ENCODE peak calls at places on chromosomes 1 and 21, in seven cellular contexts. J is central memory CD8-positive, alpha-beta T cell; I is T-helper 9 cell; H is cardiac muscle cell; Y is non-pigmented ciliary epithelial cell; G is RPMI8226; X is H9. S is an unnamed sample.

GRCh38 chr1:1264868-1265272 is 8.8 kb downstream of the UBE2J2 start:
- DNase-seq in X (peak; percentile 70), I (no peak), J (no peak), H (no peak), Y (peak; percentile 95), G (no peak), S (no peak)

GRCh38 chr1:201219481-201220387 is 29.1 kb downstream of the IGFN1 start:
- DNase-seq in I (no peak), G (peak; percentile 50), X (no peak), J (no peak), H (no peak), Y (no peak), S (no peak)

GRCh38 chr1:242002528-242002927 is 3.6 kb upstream of the MAP1LC3C start:
- DNase-seq in G (no peak), H (no peak), J (no peak), X (no peak), I (no peak), Y (no peak), S (no peak)

GRCh38 chr1:226945106-226945857 is 5.2 kb downstream of the COQ8A start:
- DNase-seq in J (no peak), I (no peak), X (peak; percentile 53), H (no peak), Y (no peak), G (no peak), S (no peak)

GRCh38 chr1:199742547-199742946 is 285.0 kb upstream of the NR5A2 start:
- DNase-seq in Y (peak; percentile 89), J (no peak), I (no peak), X (no peak), H (no peak), G (no peak), S (no peak)

GRCh38 chr1:160907976-160908375 is 23.0 kb upstream of the ITLN1 start:
- DNase-seq in X (no peak), I (no peak), Y (no peak), H (no peak), J (no peak), G (no peak), S (no peak)

GRCh38 chr1:73491641-73492040 is 706.3 kb downstream of the LRRIQ3 start:
- DNase-seq in H (no peak), G (no peak), Y (no peak), J (no peak), X (no peak), I (no peak), S (no peak)

GRCh38 chr1:201708085-201708512 is 120.9 kb upstream of the IPO9 start:
- DNase-seq in I (no peak), X (no peak), J (no peak), Y (no peak), H (no peak), G (peak; percentile 37), S (no peak)

GRCh38 chr1:48498096-48498791 is 26.2 kb upstream of the SPATA6 start:
- DNase-seq in X (peak; percentile 81), H (peak; percentile 87), Y (peak; percentile 11), G (peak; percentile 82), I (peak; percentile 54), J (peak; percentile 41), S (peak; percentile 64)

GRCh38 chr21:39851219-39851618 is 16.0 kb upstream of the PCP4 start:
- DNase-seq in J (no peak), Y (no peak), X (no peak), I (no peak), G (no peak), H (no peak), S (no peak)

GRCh38 chr1:43850599-43851233 is 82.9 kb upstream of the ARTN start:
- DNase-seq in I (no peak), H (no peak), X (no peak), Y (no peak), J (no peak), G (no peak), S (no peak)

GRCh38 chr1:151714820-151715725 is 1.5 kb downstream of the CELF3 start:
- DNase-seq in G (no peak), X (no peak), Y (no peak), J (no peak), I (no peak), H (no peak), S (no peak)

GRCh38 chr1:85935234-85935633 is 221.3 kb downstream of the COL24A1 start:
- DNase-seq in G (no peak), Y (no peak), X (no peak), J (no peak), H (no peak), I (no peak), S (no peak)

GRCh38 chr1:93443456-93443855 is 4.5 kb upstream of the FNBP1L start:
- DNase-seq in X (no peak), I (no peak), H (no peak), J (no peak), G (no peak), Y (no peak), S (no peak)

S was measured in CD4-positive, alpha-beta T cell.